ENCODE peak calls at places on chromosomes 2 and 18, in seven cellular contexts. One of them, this sample, is unnamed.

GRCh38 chr2:68756178-68756577 is 21.6 kb downstream of the ARHGAP25 start:
- DNase-seq in bronchial epithelial cell: no peak
- DNase-seq in right lobe of liver: no peak
- DNase-seq in psoas muscle: no peak
- DNase-seq in WTC11: no peak
- DNase-seq in B cell: no peak
- DNase-seq in adrenal gland: no peak
- DNase-seq in this sample: no peak

GRCh38 chr2:26911911-26912861 is 58.3 kb upstream of the MAPRE3 start:
- DNase-seq in WTC11: peak
- DNase-seq in bronchial epithelial cell: no peak
- DNase-seq in B cell: no peak
- DNase-seq in adrenal gland: peak
- DNase-seq in psoas muscle: no peak
- DNase-seq in right lobe of liver: no peak
- DNase-seq in this sample: no peak

GRCh38 chr2:6410265-6410664 is 455.4 kb downstream of the CMPK2 start:
- DNase-seq in adrenal gland: no peak
- DNase-seq in bronchial epithelial cell: no peak
- DNase-seq in psoas muscle: no peak
- DNase-seq in B cell: no peak
- DNase-seq in WTC11: no peak
- DNase-seq in right lobe of liver: no peak
- DNase-seq in this sample: no peak

GRCh38 chr2:159637988-159638501 is 21.7 kb upstream of the BAZ2B start:
- DNase-seq in right lobe of liver: no peak
- DNase-seq in adrenal gland: no peak
- DNase-seq in bronchial epithelial cell: peak
- DNase-seq in psoas muscle: no peak
- DNase-seq in B cell: no peak
- DNase-seq in WTC11: no peak
- DNase-seq in this sample: peak

GRCh38 chr2:27723372-27724144 is 48.0 kb upstream of the MRPL33 start:
- DNase-seq in WTC11: peak
- DNase-seq in B cell: no peak
- DNase-seq in bronchial epithelial cell: peak
- DNase-seq in adrenal gland: peak
- DNase-seq in right lobe of liver: peak
- DNase-seq in psoas muscle: peak
- DNase-seq in this sample: peak

GRCh38 chr2:109527846-109528705 is 85.7 kb downstream of the SEPTIN10 start:
- DNase-seq in WTC11: no peak
- DNase-seq in adrenal gland: peak
- DNase-seq in bronchial epithelial cell: no peak
- DNase-seq in right lobe of liver: peak
- DNase-seq in psoas muscle: no peak
- DNase-seq in B cell: no peak
- DNase-seq in this sample: no peak

GRCh38 chr2:171602352-171602751 is 80.1 kb downstream of the CYBRD1 start:
- DNase-seq in WTC11: no peak
- DNase-seq in B cell: no peak
- DNase-seq in adrenal gland: no peak
- DNase-seq in right lobe of liver: no peak
- DNase-seq in psoas muscle: no peak
- DNase-seq in bronchial epithelial cell: no peak
- DNase-seq in this sample: no peak

GRCh38 chr2:45567974-45568789 is 42.9 kb downstream of the SRBD1 start:
- DNase-seq in adrenal gland: no peak
- DNase-seq in bronchial epithelial cell: no peak
- DNase-seq in right lobe of liver: no peak
- DNase-seq in WTC11: no peak
- DNase-seq in B cell: no peak
- DNase-seq in psoas muscle: no peak
- DNase-seq in this sample: no peak

GRCh38 chr2:101733257-101733993 is 35.9 kb downstream of the MAP4K4 start:
- DNase-seq in adrenal gland: no peak
- DNase-seq in bronchial epithelial cell: no peak
- DNase-seq in right lobe of liver: peak
- DNase-seq in B cell: no peak
- DNase-seq in WTC11: no peak
- DNase-seq in psoas muscle: peak
- DNase-seq in this sample: no peak

GRCh38 chr2:111219285-111219684 is 98.6 kb downstream of the BCL2L11 start:
- DNase-seq in bronchial epithelial cell: no peak
- DNase-seq in psoas muscle: no peak
- DNase-seq in WTC11: peak
- DNase-seq in B cell: peak
- DNase-seq in right lobe of liver: no peak
- DNase-seq in adrenal gland: no peak
- DNase-seq in this sample: no peak

GRCh38 chr2:94870392-94871225 is 621 bp upstream of the TEKT4 start:
- DNase-seq in adrenal gland: peak
- DNase-seq in B cell: no peak
- DNase-seq in psoas muscle: no peak
- DNase-seq in WTC11: peak
- DNase-seq in bronchial epithelial cell: no peak
- DNase-seq in right lobe of liver: peak
- DNase-seq in this sample: no peak

GRCh38 chr18:8423051-8423558 is 186.1 kb upstream of the RAB12 start:
- DNase-seq in B cell: no peak
- DNase-seq in psoas muscle: no peak
- DNase-seq in right lobe of liver: no peak
- DNase-seq in WTC11: no peak
- DNase-seq in adrenal gland: no peak
- DNase-seq in bronchial epithelial cell: peak
- DNase-seq in this sample: peak

GRCh38 chr2:231717281-231718180 is 9.2 kb downstream of the PTMA start:
- DNase-seq in WTC11: peak
- DNase-seq in B cell: peak
- DNase-seq in right lobe of liver: peak
- DNase-seq in adrenal gland: peak
- DNase-seq in psoas muscle: peak
- DNase-seq in bronchial epithelial cell: peak
- DNase-seq in this sample: no peak

GRCh38 chr2:72131371-72131891 is 16.2 kb downstream of the CYP26B1 start:
- DNase-seq in WTC11: no peak
- DNase-seq in B cell: no peak
- DNase-seq in adrenal gland: no peak
- DNase-seq in right lobe of liver: peak
- DNase-seq in psoas muscle: no peak
- DNase-seq in bronchial epithelial cell: no peak
- DNase-seq in this sample: no peak

GRCh38 chr2:172743143-172743542 is 7.5 kb downstream of the RAPGEF4 start:
- DNase-seq in bronchial epithelial cell: no peak
- DNase-seq in WTC11: no peak
- DNase-seq in adrenal gland: no peak
- DNase-seq in right lobe of liver: no peak
- DNase-seq in psoas muscle: no peak
- DNase-seq in B cell: no peak
- DNase-seq in this sample: no peak

GRCh38 chr2:19021100-19021476 is 337.3 kb downstream of the OSR1 start:
- DNase-seq in WTC11: no peak
- DNase-seq in adrenal gland: no peak
- DNase-seq in psoas muscle: no peak
- DNase-seq in right lobe of liver: no peak
- DNase-seq in B cell: no peak
- DNase-seq in bronchial epithelial cell: peak
- DNase-seq in this sample: peak

GRCh38 chr2:45237850-45238542 is 228.7 kb upstream of the SIX2 start:
- DNase-seq in adrenal gland: no peak
- DNase-seq in WTC11: no peak
- DNase-seq in right lobe of liver: no peak
- DNase-seq in B cell: no peak
- DNase-seq in psoas muscle: peak
- DNase-seq in bronchial epithelial cell: peak
- DNase-seq in this sample: peak

GRCh38 chr2:77018219-77018618 is 504.0 kb downstream of the LRRTM4 start:
- DNase-seq in WTC11: no peak
- DNase-seq in psoas muscle: no peak
- DNase-seq in right lobe of liver: no peak
- DNase-seq in B cell: no peak
- DNase-seq in adrenal gland: no peak
- DNase-seq in bronchial epithelial cell: no peak
- DNase-seq in this sample: no peak

GRCh38 chr18:58208207-58208944 is 164.3 kb downstream of the NEDD4L start:
- DNase-seq in right lobe of liver: no peak
- DNase-seq in B cell: no peak
- DNase-seq in psoas muscle: no peak
- DNase-seq in bronchial epithelial cell: peak
- DNase-seq in adrenal gland: no peak
- DNase-seq in WTC11: no peak
- DNase-seq in this sample: no peak

GRCh38 chr2:101610750-101611315 is 86.7 kb upstream of the MAP4K4 start:
- DNase-seq in right lobe of liver: no peak
- DNase-seq in bronchial epithelial cell: no peak
- DNase-seq in psoas muscle: no peak
- DNase-seq in B cell: peak
- DNase-seq in adrenal gland: no peak
- DNase-seq in WTC11: no peak
- DNase-seq in this sample: no peak

GRCh38 chr2:90207454-90208058 is 1516.1 kb downstream of the RPIA start:
- DNase-seq in right lobe of liver: no peak
- DNase-seq in bronchial epithelial cell: peak
- DNase-seq in psoas muscle: no peak
- DNase-seq in B cell: no peak
- DNase-seq in WTC11: no peak
- DNase-seq in adrenal gland: no peak
- DNase-seq in this sample: no peak

GRCh38 chr2:120525056-120526046 is 179.4 kb downstream of the INHBB start:
- DNase-seq in WTC11: no peak
- DNase-seq in psoas muscle: peak
- DNase-seq in right lobe of liver: peak
- DNase-seq in B cell: no peak
- DNase-seq in adrenal gland: peak
- DNase-seq in bronchial epithelial cell: no peak
- DNase-seq in this sample: peak

GRCh38 chr18:79645291-79645983 is 34.2 kb upstream of the CTDP1 start:
- DNase-seq in B cell: no peak
- DNase-seq in right lobe of liver: no peak
- DNase-seq in bronchial epithelial cell: no peak
- DNase-seq in WTC11: no peak
- DNase-seq in adrenal gland: no peak
- DNase-seq in psoas muscle: no peak
- DNase-seq in this sample: no peak

GRCh38 chr2:97713296-97714083 is at the start of gene ZAP70:
- DNase-seq in psoas muscle: peak
- DNase-seq in bronchial epithelial cell: no peak
- DNase-seq in B cell: no peak
- DNase-seq in WTC11: no peak
- DNase-seq in adrenal gland: no peak
- DNase-seq in right lobe of liver: peak
- DNase-seq in this sample: no peak

GRCh38 chr2:69030791-69031190 is 17.8 kb downstream of the ANTXR1 start:
- DNase-seq in psoas muscle: no peak
- DNase-seq in bronchial epithelial cell: no peak
- DNase-seq in right lobe of liver: no peak
- DNase-seq in adrenal gland: no peak
- DNase-seq in WTC11: no peak
- DNase-seq in B cell: no peak
- DNase-seq in this sample: no peak

GRCh38 chr2:85611217-85611704 is 605 bp downstream of the C2orf68 start:
- DNase-seq in psoas muscle: no peak
- DNase-seq in adrenal gland: no peak
- DNase-seq in right lobe of liver: no peak
- DNase-seq in B cell: no peak
- DNase-seq in WTC11: no peak
- DNase-seq in bronchial epithelial cell: no peak
- DNase-seq in this sample: no peak

GRCh38 chr2:232588680-232589585 is 38.4 kb downstream of the EIF4E2 start:
- DNase-seq in right lobe of liver: peak
- DNase-seq in adrenal gland: peak
- DNase-seq in bronchial epithelial cell: peak
- DNase-seq in B cell: no peak
- DNase-seq in WTC11: no peak
- DNase-seq in psoas muscle: peak
- DNase-seq in this sample: peak

GRCh38 chr2:137969418-137969765 is 5.1 kb downstream of the HNMT start:
- DNase-seq in B cell: no peak
- DNase-seq in adrenal gland: peak
- DNase-seq in bronchial epithelial cell: peak
- DNase-seq in psoas muscle: no peak
- DNase-seq in right lobe of liver: no peak
- DNase-seq in WTC11: no peak
- DNase-seq in this sample: peak

GRCh38 chr2:160221391-160222276 is 21.6 kb upstream of the ITGB6 start:
- DNase-seq in right lobe of liver: no peak
- DNase-seq in adrenal gland: no peak
- DNase-seq in WTC11: no peak
- DNase-seq in psoas muscle: peak
- DNase-seq in B cell: no peak
- DNase-seq in bronchial epithelial cell: peak
- DNase-seq in this sample: peak

GRCh38 chr18:40760251-40760650 is 1194.8 kb upstream of the PIK3C3 start:
- DNase-seq in psoas muscle: no peak
- DNase-seq in B cell: no peak
- DNase-seq in bronchial epithelial cell: no peak
- DNase-seq in adrenal gland: no peak
- DNase-seq in right lobe of liver: no peak
- DNase-seq in WTC11: no peak
- DNase-seq in this sample: no peak
- TF ChIP-seq CTCF in psoas muscle: no peak
- TF ChIP-seq CTCF in B cell: no peak
- TF ChIP-seq CTCF in bronchial epithelial cell: no peak
- TF ChIP-seq CTCF in adrenal gland: no peak
- TF ChIP-seq CTCF in right lobe of liver: no peak
- TF ChIP-seq CTCF in WTC11: no peak
- TF ChIP-seq CTCF in this sample: no peak

GRCh38 chr2:127025357-127026062 is 81.4 kb downstream of the BIN1 start:
- DNase-seq in WTC11: peak
- DNase-seq in B cell: peak
- DNase-seq in adrenal gland: peak
- DNase-seq in right lobe of liver: peak
- DNase-seq in bronchial epithelial cell: peak
- DNase-seq in psoas muscle: peak
- DNase-seq in this sample: no peak
- TF ChIP-seq CTCF in WTC11: peak
- TF ChIP-seq CTCF in B cell: no peak
- TF ChIP-seq CTCF in adrenal gland: no peak
- TF ChIP-seq CTCF in right lobe of liver: peak
- TF ChIP-seq CTCF in bronchial epithelial cell: peak
- TF ChIP-seq CTCF in psoas muscle: peak
- TF ChIP-seq CTCF in this sample: no peak

GRCh38 chr2:75954761-75955160 is 244.0 kb upstream of the GCFC2 start:
- DNase-seq in WTC11: no peak
- DNase-seq in B cell: no peak
- DNase-seq in psoas muscle: no peak
- DNase-seq in right lobe of liver: no peak
- DNase-seq in adrenal gland: no peak
- DNase-seq in bronchial epithelial cell: no peak
- DNase-seq in this sample: no peak

GRCh38 chr2:75952173-75952572 is 241.5 kb upstream of the GCFC2 start:
- DNase-seq in bronchial epithelial cell: peak
- DNase-seq in WTC11: no peak
- DNase-seq in adrenal gland: no peak
- DNase-seq in right lobe of liver: no peak
- DNase-seq in B cell: no peak
- DNase-seq in psoas muscle: no peak
- DNase-seq in this sample: peak
- TF ChIP-seq CTCF in bronchial epithelial cell: no peak
- TF ChIP-seq CTCF in WTC11: no peak
- TF ChIP-seq CTCF in adrenal gland: no peak
- TF ChIP-seq CTCF in right lobe of liver: no peak
- TF ChIP-seq CTCF in B cell: no peak
- TF ChIP-seq CTCF in psoas muscle: no peak
- TF ChIP-seq CTCF in this sample: no peak

GRCh38 chr2:237171396-237171795 is 85.7 kb downstream of the COPS8 start:
- DNase-seq in right lobe of liver: no peak
- DNase-seq in psoas muscle: no peak
- DNase-seq in WTC11: no peak
- DNase-seq in bronchial epithelial cell: peak
- DNase-seq in adrenal gland: peak
- DNase-seq in B cell: no peak
- DNase-seq in this sample: peak
- TF ChIP-seq CTCF in right lobe of liver: no peak
- TF ChIP-seq CTCF in psoas muscle: peak
- TF ChIP-seq CTCF in WTC11: no peak
- TF ChIP-seq CTCF in bronchial epithelial cell: peak
- TF ChIP-seq CTCF in adrenal gland: peak
- TF ChIP-seq CTCF in B cell: no peak
- TF ChIP-seq CTCF in this sample: peak

This sample was measured in MCF 10A.